ENCODE peak calls at places on chromosomes 16 and 17, in ten cellular contexts. One of them, this sample, is unnamed.
A peak's percentile ranks its signal among the peaks of the same experiment; 100 is the strongest.

GRCh38 chr17:42179911-42180410 is 981 bp downstream of the KCNH4 start:
- DNase-seq in upper lobe of right lung: no peak
- DNase-seq in body of pancreas: peak; percentile 60
- DNase-seq in cardiac muscle cell: peak; percentile 88
- DNase-seq in CD4-positive, CD25-positive, alpha-beta regulatory T cell: no peak
- DNase-seq in tibial artery: no peak
- DNase-seq in CD8-positive, alpha-beta T cell: peak; percentile 23
- DNase-seq in effector memory CD4-positive, alpha-beta T cell: no peak
- DNase-seq in AG04450: no peak
- DNase-seq in heart right ventricle: peak; percentile 60
- DNase-seq in this sample: peak; percentile 46

GRCh38 chr17:2250140-2251095 is 53.2 kb downstream of the SMG6 start:
- DNase-seq in upper lobe of right lung: no peak
- DNase-seq in body of pancreas: no peak
- DNase-seq in cardiac muscle cell: no peak
- DNase-seq in CD4-positive, CD25-positive, alpha-beta regulatory T cell: no peak
- DNase-seq in tibial artery: no peak
- DNase-seq in CD8-positive, alpha-beta T cell: peak; percentile 60
- DNase-seq in effector memory CD4-positive, alpha-beta T cell: no peak
- DNase-seq in AG04450: no peak
- DNase-seq in heart right ventricle: no peak
- DNase-seq in this sample: no peak

GRCh38 chr17:82113941-82114340 is 15.9 kb upstream of the FASN start:
- DNase-seq in upper lobe of right lung: no peak
- DNase-seq in body of pancreas: no peak
- DNase-seq in cardiac muscle cell: no peak
- DNase-seq in CD4-positive, CD25-positive, alpha-beta regulatory T cell: no peak
- DNase-seq in tibial artery: no peak
- DNase-seq in CD8-positive, alpha-beta T cell: no peak
- DNase-seq in effector memory CD4-positive, alpha-beta T cell: no peak
- DNase-seq in AG04450: no peak
- DNase-seq in heart right ventricle: no peak
- DNase-seq in this sample: no peak

GRCh38 chr17:66547170-66547865 is 244.9 kb downstream of the PRKCA start:
- DNase-seq in upper lobe of right lung: no peak
- DNase-seq in body of pancreas: no peak
- DNase-seq in cardiac muscle cell: no peak
- DNase-seq in CD4-positive, CD25-positive, alpha-beta regulatory T cell: no peak
- DNase-seq in tibial artery: no peak
- DNase-seq in CD8-positive, alpha-beta T cell: no peak
- DNase-seq in effector memory CD4-positive, alpha-beta T cell: no peak
- DNase-seq in AG04450: no peak
- DNase-seq in heart right ventricle: no peak
- DNase-seq in this sample: no peak

GRCh38 chr16:71882505-71883192 is 1.3 kb downstream of the ZNF821 start:
- DNase-seq in upper lobe of right lung: no peak
- DNase-seq in body of pancreas: peak; percentile 72
- DNase-seq in cardiac muscle cell: peak; percentile 82
- DNase-seq in CD4-positive, CD25-positive, alpha-beta regulatory T cell: peak; percentile 87
- DNase-seq in tibial artery: no peak
- DNase-seq in CD8-positive, alpha-beta T cell: peak; percentile 82
- DNase-seq in effector memory CD4-positive, alpha-beta T cell: peak; percentile 55
- DNase-seq in AG04450: no peak
- DNase-seq in heart right ventricle: peak; percentile 83
- DNase-seq in this sample: no peak

GRCh38 chr17:1013729-1014090 is 16.8 kb downstream of the TIMM22 start:
- DNase-seq in upper lobe of right lung: no peak
- DNase-seq in body of pancreas: no peak
- DNase-seq in cardiac muscle cell: no peak
- DNase-seq in CD4-positive, CD25-positive, alpha-beta regulatory T cell: no peak
- DNase-seq in tibial artery: no peak
- DNase-seq in CD8-positive, alpha-beta T cell: no peak
- DNase-seq in effector memory CD4-positive, alpha-beta T cell: no peak
- DNase-seq in AG04450: no peak
- DNase-seq in heart right ventricle: no peak
- DNase-seq in this sample: no peak

GRCh38 chr17:44987194-44987882 is 19.2 kb upstream of the C1QL1 start:
- DNase-seq in upper lobe of right lung: no peak
- DNase-seq in body of pancreas: no peak
- DNase-seq in cardiac muscle cell: peak; percentile 54
- DNase-seq in CD4-positive, CD25-positive, alpha-beta regulatory T cell: no peak
- DNase-seq in tibial artery: no peak
- DNase-seq in CD8-positive, alpha-beta T cell: no peak
- DNase-seq in effector memory CD4-positive, alpha-beta T cell: no peak
- DNase-seq in AG04450: no peak
- DNase-seq in heart right ventricle: no peak
- DNase-seq in this sample: no peak

GRCh38 chr16:8568231-8568617 is 22.1 kb downstream of the TMEM114 start:
- DNase-seq in upper lobe of right lung: no peak
- DNase-seq in body of pancreas: no peak
- DNase-seq in cardiac muscle cell: no peak
- DNase-seq in CD4-positive, CD25-positive, alpha-beta regulatory T cell: no peak
- DNase-seq in tibial artery: no peak
- DNase-seq in CD8-positive, alpha-beta T cell: no peak
- DNase-seq in effector memory CD4-positive, alpha-beta T cell: no peak
- DNase-seq in AG04450: no peak
- DNase-seq in heart right ventricle: no peak
- DNase-seq in this sample: no peak

GRCh38 chr17:74325743-74326379 is at the start of gene KIF19:
- DNase-seq in upper lobe of right lung: peak; percentile 75
- DNase-seq in body of pancreas: peak; percentile 32
- DNase-seq in cardiac muscle cell: peak; percentile 68
- DNase-seq in CD4-positive, CD25-positive, alpha-beta regulatory T cell: peak; percentile 31
- DNase-seq in tibial artery: no peak
- DNase-seq in CD8-positive, alpha-beta T cell: peak; percentile 43
- DNase-seq in effector memory CD4-positive, alpha-beta T cell: peak; percentile 23
- DNase-seq in AG04450: no peak
- DNase-seq in heart right ventricle: peak; percentile 33
- DNase-seq in this sample: peak; percentile 86

GRCh38 chr16:85126731-85127662 is 14.7 kb upstream of the CIBAR2 start:
- DNase-seq in upper lobe of right lung: no peak
- DNase-seq in body of pancreas: no peak
- DNase-seq in cardiac muscle cell: peak; percentile 42
- DNase-seq in CD4-positive, CD25-positive, alpha-beta regulatory T cell: no peak
- DNase-seq in tibial artery: peak; percentile 69
- DNase-seq in CD8-positive, alpha-beta T cell: no peak
- DNase-seq in effector memory CD4-positive, alpha-beta T cell: no peak
- DNase-seq in AG04450: peak; percentile 81
- DNase-seq in heart right ventricle: no peak
- DNase-seq in this sample: no peak
- H3K4me3 ChIP-seq in upper lobe of right lung: no peak overlapping the region
- H3K4me3 ChIP-seq in body of pancreas: no peak overlapping the region
- H3K4me3 ChIP-seq in cardiac muscle cell: no peak overlapping the region
- H3K4me3 ChIP-seq in CD4-positive, CD25-positive, alpha-beta regulatory T cell: no peak overlapping the region
- H3K4me3 ChIP-seq in tibial artery: no peak overlapping the region
- H3K4me3 ChIP-seq in CD8-positive, alpha-beta T cell: no peak overlapping the region
- H3K4me3 ChIP-seq in effector memory CD4-positive, alpha-beta T cell: no peak overlapping the region
- H3K4me3 ChIP-seq in AG04450: peak overlapping the region; percentile 10
- H3K4me3 ChIP-seq in heart right ventricle: no peak overlapping the region
- H3K4me3 ChIP-seq in this sample: no peak overlapping the region

DNA sequence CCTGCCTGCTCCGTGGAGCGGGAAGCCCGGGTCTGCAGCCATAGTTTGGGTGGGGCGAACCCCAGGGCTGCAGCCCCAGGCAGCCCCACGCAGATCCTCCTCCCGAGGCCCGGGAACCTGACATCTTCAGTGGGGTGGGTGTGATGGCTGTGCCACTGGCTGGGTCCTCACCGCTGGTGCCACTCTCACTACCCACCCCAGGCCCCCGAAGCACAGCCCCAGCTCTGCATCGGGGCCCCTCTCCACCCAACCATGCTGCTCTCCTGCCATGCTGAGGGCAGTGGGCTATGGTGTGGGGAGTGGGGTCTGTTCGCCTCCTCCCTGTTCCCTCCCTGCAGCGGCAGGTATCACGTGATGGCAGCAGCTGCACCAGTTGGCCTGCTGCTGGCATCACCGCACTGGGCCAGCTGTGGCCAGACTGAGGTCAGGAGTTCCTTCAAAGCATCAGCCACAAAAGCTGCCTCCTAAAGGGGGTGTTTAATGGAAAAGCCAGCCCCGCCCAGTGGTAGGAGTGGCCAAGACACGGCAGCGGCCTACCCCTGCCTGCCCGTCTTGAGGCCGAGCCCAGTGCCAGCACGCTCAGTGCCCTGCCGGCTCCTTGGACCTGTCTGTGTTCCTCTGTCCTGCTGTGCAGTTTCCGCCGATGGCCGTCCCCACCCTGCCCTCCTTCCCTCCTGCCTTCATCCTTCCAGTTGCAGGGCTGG is 10.8 kb downstream of the KCTD5 start:
- DNase-seq in upper lobe of right lung: no peak
- DNase-seq in body of pancreas: no peak
- DNase-seq in cardiac muscle cell: no peak
- DNase-seq in CD4-positive, CD25-positive, alpha-beta regulatory T cell: no peak
- DNase-seq in tibial artery: no peak
- DNase-seq in CD8-positive, alpha-beta T cell: no peak
- DNase-seq in effector memory CD4-positive, alpha-beta T cell: no peak
- DNase-seq in AG04450: no peak
- DNase-seq in heart right ventricle: no peak
- DNase-seq in this sample: peak; percentile 69
- H3K27ac ChIP-seq in upper lobe of right lung: peak overlapping the region; percentile 65
- H3K27ac ChIP-seq in body of pancreas: no peak overlapping the region
- H3K27ac ChIP-seq in cardiac muscle cell: no peak overlapping the region
- H3K27ac ChIP-seq in CD4-positive, CD25-positive, alpha-beta regulatory T cell: no peak overlapping the region
- H3K27ac ChIP-seq in tibial artery: no peak overlapping the region
- H3K27ac ChIP-seq in CD8-positive, alpha-beta T cell: no peak overlapping the region
- H3K27ac ChIP-seq in effector memory CD4-positive, alpha-beta T cell: no peak overlapping the region
- H3K27ac ChIP-seq in AG04450: no peak overlapping the region
- H3K27ac ChIP-seq in heart right ventricle: peak overlapping the region; percentile 95
- H3K27ac ChIP-seq in this sample: no peak overlapping the region

GRCh38 chr16:3289998-3290673 is 6.8 kb downstream of the ZNF263 start:
- DNase-seq in upper lobe of right lung: no peak
- DNase-seq in body of pancreas: no peak
- DNase-seq in cardiac muscle cell: no peak
- DNase-seq in CD4-positive, CD25-positive, alpha-beta regulatory T cell: no peak
- DNase-seq in tibial artery: peak; percentile 38
- DNase-seq in CD8-positive, alpha-beta T cell: no peak
- DNase-seq in effector memory CD4-positive, alpha-beta T cell: no peak
- DNase-seq in AG04450: no peak
- DNase-seq in heart right ventricle: no peak
- DNase-seq in this sample: no peak
- H3K9me3 ChIP-seq in upper lobe of right lung: peaks cover 69% of the 10 kb centered on the region
- H3K9me3 ChIP-seq in body of pancreas: peaks cover 63% of the 10 kb centered on the region
- H3K9me3 ChIP-seq in cardiac muscle cell: no peaks in the 10 kb centered on the region
- H3K9me3 ChIP-seq in CD4-positive, CD25-positive, alpha-beta regulatory T cell: peaks cover 72% of the 10 kb centered on the region
- H3K9me3 ChIP-seq in tibial artery: peaks cover 18% of the 10 kb centered on the region
- H3K9me3 ChIP-seq in CD8-positive, alpha-beta T cell: peaks cover 47% of the 10 kb centered on the region
- H3K9me3 ChIP-seq in effector memory CD4-positive, alpha-beta T cell: peaks cover 50% of the 10 kb centered on the region
- H3K9me3 ChIP-seq in AG04450: peaks cover 92% of the 10 kb centered on the region
- H3K9me3 ChIP-seq in heart right ventricle: peaks cover 58% of the 10 kb centered on the region
- H3K9me3 ChIP-seq in this sample: no peaks in the 10 kb centered on the region

GRCh38 chr17:68682913-68683312 is 81.7 kb upstream of the FAM20A start:
- DNase-seq in upper lobe of right lung: no peak
- DNase-seq in body of pancreas: no peak
- DNase-seq in cardiac muscle cell: no peak
- DNase-seq in CD4-positive, CD25-positive, alpha-beta regulatory T cell: no peak
- DNase-seq in tibial artery: no peak
- DNase-seq in CD8-positive, alpha-beta T cell: no peak
- DNase-seq in effector memory CD4-positive, alpha-beta T cell: no peak
- DNase-seq in AG04450: no peak
- DNase-seq in heart right ventricle: no peak
- DNase-seq in this sample: no peak
- H3K4me3 ChIP-seq in upper lobe of right lung: no peak overlapping the region
- H3K4me3 ChIP-seq in body of pancreas: no peak overlapping the region
- H3K4me3 ChIP-seq in cardiac muscle cell: no peak overlapping the region
- H3K4me3 ChIP-seq in CD4-positive, CD25-positive, alpha-beta regulatory T cell: no peak overlapping the region
- H3K4me3 ChIP-seq in tibial artery: no peak overlapping the region
- H3K4me3 ChIP-seq in CD8-positive, alpha-beta T cell: no peak overlapping the region
- H3K4me3 ChIP-seq in effector memory CD4-positive, alpha-beta T cell: no peak overlapping the region
- H3K4me3 ChIP-seq in AG04450: no peak overlapping the region
- H3K4me3 ChIP-seq in heart right ventricle: no peak overlapping the region
- H3K4me3 ChIP-seq in this sample: no peak overlapping the region